ENCODE peak calls at places on chromosomes 11 and 22, in five cellular contexts. One of them, this sample, is unnamed.

GRCh38 chr22:17770180-17771077 is 3.8 kb downstream of the BID start:
- DNase-seq in fibroblast of the aortic adventitia: no peak
- DNase-seq in AG04450: no peak
- DNase-seq in GM10248: no peak
- DNase-seq in WERI-Rb-1: no peak
- DNase-seq in this sample: no peak

GRCh38 chr22:44609589-44609988 is 92.4 kb upstream of the PRR5 start:
- DNase-seq in fibroblast of the aortic adventitia: no peak
- DNase-seq in AG04450: no peak
- DNase-seq in GM10248: no peak
- DNase-seq in WERI-Rb-1: no peak
- DNase-seq in this sample: no peak

GRCh38 chr22:17587631-17588030 is 24.3 kb downstream of the SLC25A18 start:
- DNase-seq in fibroblast of the aortic adventitia: no peak
- DNase-seq in AG04450: no peak
- DNase-seq in GM10248: no peak
- DNase-seq in WERI-Rb-1: peak; percentile 53
- DNase-seq in this sample: no peak

GRCh38 chr22:33515733-33516297 is 404.5 kb downstream of the LARGE1 start:
- DNase-seq in fibroblast of the aortic adventitia: no peak
- DNase-seq in AG04450: no peak
- DNase-seq in GM10248: no peak
- DNase-seq in WERI-Rb-1: no peak
- DNase-seq in this sample: no peak

GRCh38 chr11:1983601-1983961 is 14.1 kb downstream of the H19 start:
- DNase-seq in fibroblast of the aortic adventitia: no peak
- DNase-seq in AG04450: no peak
- DNase-seq in GM10248: no peak
- DNase-seq in WERI-Rb-1: no peak
- DNase-seq in this sample: no peak

GRCh38 chr22:37300551-37301017 is 18.3 kb downstream of the CYTH4 start:
- DNase-seq in fibroblast of the aortic adventitia: no peak
- DNase-seq in AG04450: no peak
- DNase-seq in GM10248: no peak
- DNase-seq in WERI-Rb-1: no peak
- DNase-seq in this sample: no peak

GRCh38 chr11:127247261-127247660 is 246.7 kb upstream of the KIRREL3 start:
- DNase-seq in fibroblast of the aortic adventitia: no peak
- DNase-seq in AG04450: no peak
- DNase-seq in GM10248: no peak
- DNase-seq in WERI-Rb-1: no peak
- DNase-seq in this sample: no peak

GRCh38 chr11:74543991-74544390 is 48.4 kb upstream of the POLD3 start:
- DNase-seq in fibroblast of the aortic adventitia: no peak
- DNase-seq in AG04450: no peak
- DNase-seq in GM10248: no peak
- DNase-seq in WERI-Rb-1: no peak
- DNase-seq in this sample: peak; percentile 50

GRCh38 chr11:72652871-72653615 is 21.2 kb downstream of the PDE2A start:
- DNase-seq in fibroblast of the aortic adventitia: no peak
- DNase-seq in AG04450: no peak
- DNase-seq in GM10248: no peak
- DNase-seq in WERI-Rb-1: peak; percentile 68
- DNase-seq in this sample: no peak

GRCh38 chr11:2631161-2631560 is 68.6 kb downstream of the KCNQ1OT1 start:
- DNase-seq in fibroblast of the aortic adventitia: no peak
- DNase-seq in AG04450: no peak
- DNase-seq in GM10248: no peak
- DNase-seq in WERI-Rb-1: no peak
- DNase-seq in this sample: no peak

GRCh38 chr11:20110908-20111669 is 49.2 kb downstream of the DBX1 start:
- DNase-seq in fibroblast of the aortic adventitia: peak; percentile 86
- DNase-seq in AG04450: no peak
- DNase-seq in GM10248: peak; percentile 76
- DNase-seq in WERI-Rb-1: peak; percentile 84
- DNase-seq in this sample: peak; percentile 83

GRCh38 chr11:119029069-119029339 is 1.7 kb downstream of the SLC37A4 start:
- DNase-seq in fibroblast of the aortic adventitia: no peak
- DNase-seq in AG04450: no peak
- DNase-seq in GM10248: no peak
- DNase-seq in WERI-Rb-1: no peak
- DNase-seq in this sample: no peak

GRCh38 chr22:44719586-44720368 is 17.8 kb downstream of the PRR5 start:
- DNase-seq in fibroblast of the aortic adventitia: no peak
- DNase-seq in AG04450: no peak
- DNase-seq in GM10248: no peak
- DNase-seq in WERI-Rb-1: peak; percentile 62
- DNase-seq in this sample: no peak

GRCh38 chr11:128830836-128831780 is 36.0 kb downstream of the KCNJ1 start:
- DNase-seq in fibroblast of the aortic adventitia: peak; percentile 88
- DNase-seq in AG04450: peak; percentile 76
- DNase-seq in GM10248: peak; percentile 72
- DNase-seq in WERI-Rb-1: peak; percentile 78
- DNase-seq in this sample: peak; percentile 63

GRCh38 chr11:76025817-76026216 is 180.5 kb downstream of the WNT11 start:
- DNase-seq in fibroblast of the aortic adventitia: no peak
- DNase-seq in AG04450: no peak
- DNase-seq in GM10248: no peak
- DNase-seq in WERI-Rb-1: no peak
- DNase-seq in this sample: no peak

GRCh38 chr22:31286360-31287255 is 5.7 kb downstream of the PIK3IP1 start:
- DNase-seq in fibroblast of the aortic adventitia: no peak
- DNase-seq in AG04450: no peak
- DNase-seq in GM10248: no peak
- DNase-seq in WERI-Rb-1: no peak
- DNase-seq in this sample: no peak

GRCh38 chr22:44360686-44361381 is 48.1 kb upstream of the SHISAL1 start:
- DNase-seq in fibroblast of the aortic adventitia: peak; percentile 93
- DNase-seq in AG04450: peak; percentile 45
- DNase-seq in GM10248: no peak
- DNase-seq in WERI-Rb-1: no peak
- DNase-seq in this sample: peak; percentile 90

GRCh38 chr22:47213571-47214230 is 451.3 kb downstream of the TBC1D22A start:
- DNase-seq in fibroblast of the aortic adventitia: peak; percentile 6
- DNase-seq in AG04450: no peak
- DNase-seq in GM10248: peak; percentile 67
- DNase-seq in WERI-Rb-1: peak; percentile 63
- DNase-seq in this sample: no peak

GRCh38 chr11:2203440-2204259 is 32.0 kb upstream of the TH start:
- DNase-seq in fibroblast of the aortic adventitia: no peak
- DNase-seq in AG04450: no peak
- DNase-seq in GM10248: no peak
- DNase-seq in WERI-Rb-1: no peak
- DNase-seq in this sample: no peak

GRCh38 chr11:120001161-120002135 is 136.5 kb downstream of the TRIM29 start:
- DNase-seq in fibroblast of the aortic adventitia: no peak
- DNase-seq in AG04450: no peak
- DNase-seq in GM10248: no peak
- DNase-seq in WERI-Rb-1: peak; percentile 35
- DNase-seq in this sample: no peak

GRCh38 chr11:43756575-43756974 is 76.0 kb downstream of the HSD17B12 start:
- DNase-seq in fibroblast of the aortic adventitia: peak; percentile 23
- DNase-seq in AG04450: peak; percentile 33
- DNase-seq in GM10248: no peak
- DNase-seq in WERI-Rb-1: no peak
- DNase-seq in this sample: peak; percentile 29

GRCh38 chr11:128052912-128053641 is 534.3 kb downstream of the ETS1 start:
- DNase-seq in fibroblast of the aortic adventitia: peak; percentile 75
- DNase-seq in AG04450: no peak
- DNase-seq in GM10248: no peak
- DNase-seq in WERI-Rb-1: no peak
- DNase-seq in this sample: peak; percentile 92

GRCh38 chr11:100930185-100930778 is 199.3 kb downstream of the PGR start:
- DNase-seq in fibroblast of the aortic adventitia: peak; percentile 88
- DNase-seq in AG04450: no peak
- DNase-seq in GM10248: peak; percentile 7
- DNase-seq in WERI-Rb-1: no peak
- DNase-seq in this sample: peak; percentile 65

GRCh38 chr11:103532133-103532788 is 423.0 kb downstream of the DYNC2H1 start:
- DNase-seq in fibroblast of the aortic adventitia: peak; percentile 85
- DNase-seq in AG04450: peak; percentile 26
- DNase-seq in GM10248: no peak
- DNase-seq in WERI-Rb-1: no peak
- DNase-seq in this sample: peak; percentile 72

GRCh38 chr22:38142606-38143005 is 32.1 kb upstream of the BAIAP2L2 start:
- DNase-seq in fibroblast of the aortic adventitia: no peak
- DNase-seq in AG04450: no peak
- DNase-seq in GM10248: no peak
- DNase-seq in WERI-Rb-1: no peak
- DNase-seq in this sample: no peak

GRCh38 chr11:75815345-75815983 is 454 bp downstream of the UVRAG start:
- DNase-seq in fibroblast of the aortic adventitia: peak; percentile 27
- DNase-seq in AG04450: no peak
- DNase-seq in GM10248: peak; percentile 28
- DNase-seq in WERI-Rb-1: no peak
- DNase-seq in this sample: no peak

GRCh38 chr22:23369054-23369685 is 188.9 kb downstream of the BCR start:
- DNase-seq in fibroblast of the aortic adventitia: no peak
- DNase-seq in AG04450: no peak
- DNase-seq in GM10248: no peak
- DNase-seq in WERI-Rb-1: no peak
- DNase-seq in this sample: no peak

GRCh38 chr11:68528630-68529029 is 68.1 kb downstream of the PPP6R3 start:
- DNase-seq in fibroblast of the aortic adventitia: no peak
- DNase-seq in AG04450: no peak
- DNase-seq in GM10248: no peak
- DNase-seq in WERI-Rb-1: no peak
- DNase-seq in this sample: no peak

GRCh38 chr11:14095882-14096281 is 133.4 kb downstream of the SPON1 start:
- DNase-seq in fibroblast of the aortic adventitia: no peak
- DNase-seq in AG04450: no peak
- DNase-seq in GM10248: no peak
- DNase-seq in WERI-Rb-1: no peak
- DNase-seq in this sample: no peak

GRCh38 chr11:64051297-64051696 is 15.6 kb downstream of the FLRT1 start:
- DNase-seq in fibroblast of the aortic adventitia: no peak
- DNase-seq in AG04450: no peak
- DNase-seq in GM10248: no peak
- DNase-seq in WERI-Rb-1: no peak
- DNase-seq in this sample: no peak

GRCh38 chr11:9138612-9139579 is 47.5 kb upstream of the SCUBE2 start:
- DNase-seq in fibroblast of the aortic adventitia: peak; percentile 91
- DNase-seq in AG04450: peak; percentile 81
- DNase-seq in GM10248: no peak
- DNase-seq in WERI-Rb-1: no peak
- DNase-seq in this sample: peak; percentile 97

GRCh38 chr11:114359342-114359741 is 41.0 kb downstream of the C11orf71 start:
- DNase-seq in fibroblast of the aortic adventitia: peak; percentile 22
- DNase-seq in AG04450: no peak
- DNase-seq in GM10248: no peak
- DNase-seq in WERI-Rb-1: no peak
- DNase-seq in this sample: peak; percentile 71

GRCh38 chr11:75925785-75926164 is 110.8 kb downstream of the UVRAG start:
- DNase-seq in fibroblast of the aortic adventitia: peak; percentile 26
- DNase-seq in AG04450: no peak
- DNase-seq in GM10248: no peak
- DNase-seq in WERI-Rb-1: no peak
- DNase-seq in this sample: peak; percentile 5

GRCh38 chr22:27628891-27629631 is 172.5 kb downstream of the MN1 start:
- DNase-seq in fibroblast of the aortic adventitia: no peak
- DNase-seq in AG04450: no peak
- DNase-seq in GM10248: no peak
- DNase-seq in WERI-Rb-1: no peak
- DNase-seq in this sample: peak; percentile 76

GRCh38 chr11:84886344-84886743 is 740.8 kb downstream of the DLG2 start:
- DNase-seq in fibroblast of the aortic adventitia: no peak
- DNase-seq in AG04450: no peak
- DNase-seq in GM10248: no peak
- DNase-seq in WERI-Rb-1: no peak
- DNase-seq in this sample: no peak

GRCh38 chr11:76631566-76632308 is 38.8 kb downstream of the LRRC32 start:
- DNase-seq in fibroblast of the aortic adventitia: no peak
- DNase-seq in AG04450: no peak
- DNase-seq in GM10248: no peak
- DNase-seq in WERI-Rb-1: no peak
- DNase-seq in this sample: no peak

GRCh38 chr11:116144387-116144958 is 628.3 kb downstream of the BUD13 start:
- DNase-seq in fibroblast of the aortic adventitia: no peak
- DNase-seq in AG04450: no peak
- DNase-seq in GM10248: no peak
- DNase-seq in WERI-Rb-1: no peak
- DNase-seq in this sample: no peak
- TF ChIP-seq CTCF in fibroblast of the aortic adventitia: no peak
- TF ChIP-seq CTCF in AG04450: no peak
- TF ChIP-seq CTCF in GM10248: no peak
- TF ChIP-seq CTCF in WERI-Rb-1: no peak
- TF ChIP-seq CTCF in this sample: no peak

GRCh38 chr11:10514210-10514609 is 26.8 kb downstream of the RNF141 start:
- DNase-seq in fibroblast of the aortic adventitia: peak; percentile 56
- DNase-seq in AG04450: no peak
- DNase-seq in GM10248: no peak
- DNase-seq in WERI-Rb-1: no peak
- DNase-seq in this sample: peak; percentile 48
- TF ChIP-seq CTCF in fibroblast of the aortic adventitia: peak; percentile 39
- TF ChIP-seq CTCF in AG04450: peak; percentile 51
- TF ChIP-seq CTCF in GM10248: no peak
- TF ChIP-seq CTCF in WERI-Rb-1: no peak
- TF ChIP-seq CTCF in this sample: no peak

GRCh38 chr22:50244420-50245213 is at the start of gene TUBGCP6:
- DNase-seq in fibroblast of the aortic adventitia: peak; percentile 87
- DNase-seq in AG04450: peak; percentile 59
- DNase-seq in GM10248: peak; percentile 94
- DNase-seq in WERI-Rb-1: peak; percentile 89
- DNase-seq in this sample: peak; percentile 69
- TF ChIP-seq CTCF in fibroblast of the aortic adventitia: peak; percentile 35
- TF ChIP-seq CTCF in AG04450: peak; percentile 25
- TF ChIP-seq CTCF in GM10248: no peak
- TF ChIP-seq CTCF in WERI-Rb-1: peak; percentile 23
- TF ChIP-seq CTCF in this sample: peak; percentile 26

DNA sequence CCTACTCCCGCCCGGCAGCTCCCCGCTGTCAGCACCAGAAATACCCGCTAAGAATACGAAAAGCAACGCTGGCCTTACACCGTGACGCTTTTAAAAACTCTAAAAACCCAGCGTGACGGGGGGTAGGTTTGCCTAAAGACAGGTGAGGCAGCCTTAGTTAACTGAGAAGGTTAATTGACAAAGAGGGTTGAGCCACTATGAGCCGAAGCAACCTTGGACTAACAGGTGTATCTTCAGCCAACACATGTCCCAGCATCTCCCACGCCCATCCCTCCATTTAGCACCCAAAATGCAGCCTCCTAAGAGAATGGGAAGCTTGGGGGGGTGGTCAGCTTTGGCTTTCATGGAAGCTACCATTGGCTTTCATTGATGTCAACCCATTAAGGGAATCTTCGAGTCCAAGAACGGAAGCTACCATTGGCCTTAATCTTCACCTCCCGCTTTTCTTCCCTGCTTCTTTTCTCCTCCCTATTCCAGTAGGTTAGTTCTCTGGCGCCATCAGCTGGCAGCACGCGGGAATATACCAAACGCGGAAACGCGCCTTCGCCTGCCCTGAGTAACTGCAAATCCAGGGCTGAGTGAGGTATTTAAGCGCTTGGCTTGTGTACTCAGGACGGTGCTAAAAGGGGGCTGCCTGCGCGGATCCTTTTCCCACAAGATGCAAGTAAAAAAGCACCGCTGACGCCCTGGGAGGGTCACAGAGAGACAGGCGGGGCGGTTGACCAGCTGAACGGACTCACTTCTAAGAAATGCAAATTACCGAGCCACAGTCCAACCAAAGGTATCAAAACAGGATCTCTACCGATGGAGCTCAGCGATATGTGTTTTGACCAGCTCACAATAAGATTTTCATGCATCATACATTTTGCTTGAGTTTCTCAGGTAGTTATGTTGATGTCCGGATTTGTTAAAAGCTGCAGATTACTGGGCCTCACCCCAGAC is 38.5 kb upstream of the GLYATL1 start:
- DNase-seq in fibroblast of the aortic adventitia: peak; percentile 81
- DNase-seq in AG04450: peak; percentile 61
- DNase-seq in GM10248: peak; percentile 54
- DNase-seq in WERI-Rb-1: peak; percentile 61
- DNase-seq in this sample: peak; percentile 75
- TF ChIP-seq CTCF in fibroblast of the aortic adventitia: peak; percentile 69
- TF ChIP-seq CTCF in AG04450: peak; percentile 75
- TF ChIP-seq CTCF in GM10248: peak; percentile 53
- TF ChIP-seq CTCF in WERI-Rb-1: peak; percentile 40
- TF ChIP-seq CTCF in this sample: peak; percentile 74